ENCODE peak calls at places on chromosomes 13 and 19, in seven cellular contexts. E is uterus, F is NB4, O is heart left ventricle, Y is A549, R is adrenal gland, G is ovary. K is an unnamed sample.

GRCh38 chr13:46489586-46490023 is 63.4 kb upstream of the LRCH1 start:
- DNase-seq in E (no peak), F (no peak), O (no peak), Y (no peak), R (no peak), G (no peak), K (no peak)

GRCh38 chr19:934865-935422 is 9.1 kb downstream of the ARID3A start:
- DNase-seq in E (peak; percentile 74), F (no peak), O (peak; percentile 92), Y (no peak), R (peak; percentile 86), G (peak; percentile 91), K (peak; percentile 97)

GRCh38 chr19:43505186-43505456 is 575 bp upstream of the PHLDB3 start:
- DNase-seq in E (no peak), F (no peak), O (no peak), Y (no peak), R (no peak), G (no peak), K (no peak)

GRCh38 chr13:70568571-70568970 is 460.3 kb upstream of the KLHL1 start:
- DNase-seq in E (no peak), F (peak; percentile 56), O (no peak), Y (peak; percentile 1), R (no peak), G (no peak), K (no peak)

GRCh38 chr13:97549201-97549600 is 115.2 kb downstream of the RAP2A start:
- DNase-seq in E (no peak), F (no peak), O (no peak), Y (no peak), R (no peak), G (no peak), K (no peak)

GRCh38 chr13:24075137-24075975 is 85.2 kb upstream of the SPATA13 start:
- DNase-seq in E (no peak), F (no peak), O (no peak), Y (no peak), R (no peak), G (no peak), K (no peak)

GRCh38 chr19:33052352-33052972 is 12.2 kb downstream of the RHPN2 start:
- DNase-seq in E (peak; percentile 67), F (peak; percentile 32), O (no peak), Y (no peak), R (no peak), G (peak; percentile 25), K (peak; percentile 37)

GRCh38 chr19:14110650-14111049 is 6.9 kb downstream of the PRKACA start:
- DNase-seq in E (no peak), F (no peak), O (no peak), Y (no peak), R (no peak), G (no peak), K (no peak)

GRCh38 chr13:33112745-33113144 is 96.5 kb downstream of the KL start:
- DNase-seq in E (no peak), F (no peak), O (no peak), Y (no peak), R (no peak), G (no peak), K (no peak)

GRCh38 chr13:24680258-24680920 is at the start of gene ATP12A:
- DNase-seq in E (no peak), F (no peak), O (no peak), Y (no peak), R (no peak), G (no peak), K (peak; percentile 35)

GRCh38 chr19:2391118-2391725 is 31.2 kb downstream of the TMPRSS9 start:
- DNase-seq in E (peak; percentile 39), F (peak; percentile 78), O (peak; percentile 34), Y (peak; percentile 39), R (peak; percentile 52), G (no peak), K (peak; percentile 32)

GRCh38 chr13:106036870-106037269 is 498.6 kb downstream of the EFNB2 start:
- DNase-seq in E (no peak), F (peak; percentile 11), O (no peak), Y (no peak), R (no peak), G (no peak), K (no peak)

GRCh38 chr13:91729859-91730258 is 331.4 kb downstream of the GPC5 start:
- DNase-seq in E (no peak), F (no peak), O (no peak), Y (no peak), R (no peak), G (no peak), K (no peak)

GRCh38 chr13:27536361-27537101 is 83.8 kb downstream of the LNX2 start:
- DNase-seq in E (no peak), F (no peak), O (no peak), Y (no peak), R (no peak), G (no peak), K (no peak)

GRCh38 chr13:49657241-49657641 is 28.9 kb downstream of the ARL11 start:
- DNase-seq in E (no peak), F (no peak), O (no peak), Y (no peak), R (no peak), G (no peak), K (no peak)

GRCh38 chr19:36054119-36054732 is at the start of gene THAP8:
- DNase-seq in E (peak; percentile 100), F (peak; percentile 97), O (peak; percentile 100), Y (peak; percentile 100), R (peak; percentile 100), G (peak; percentile 100), K (peak; percentile 100)
- TF ChIP-seq POLR2A in E (peak; percentile 80), F (peak; percentile 65), O (peak; percentile 73), Y (peak; percentile 93), R (peak; percentile 84), G (peak; percentile 52), K (peak; percentile 11)

DNA sequence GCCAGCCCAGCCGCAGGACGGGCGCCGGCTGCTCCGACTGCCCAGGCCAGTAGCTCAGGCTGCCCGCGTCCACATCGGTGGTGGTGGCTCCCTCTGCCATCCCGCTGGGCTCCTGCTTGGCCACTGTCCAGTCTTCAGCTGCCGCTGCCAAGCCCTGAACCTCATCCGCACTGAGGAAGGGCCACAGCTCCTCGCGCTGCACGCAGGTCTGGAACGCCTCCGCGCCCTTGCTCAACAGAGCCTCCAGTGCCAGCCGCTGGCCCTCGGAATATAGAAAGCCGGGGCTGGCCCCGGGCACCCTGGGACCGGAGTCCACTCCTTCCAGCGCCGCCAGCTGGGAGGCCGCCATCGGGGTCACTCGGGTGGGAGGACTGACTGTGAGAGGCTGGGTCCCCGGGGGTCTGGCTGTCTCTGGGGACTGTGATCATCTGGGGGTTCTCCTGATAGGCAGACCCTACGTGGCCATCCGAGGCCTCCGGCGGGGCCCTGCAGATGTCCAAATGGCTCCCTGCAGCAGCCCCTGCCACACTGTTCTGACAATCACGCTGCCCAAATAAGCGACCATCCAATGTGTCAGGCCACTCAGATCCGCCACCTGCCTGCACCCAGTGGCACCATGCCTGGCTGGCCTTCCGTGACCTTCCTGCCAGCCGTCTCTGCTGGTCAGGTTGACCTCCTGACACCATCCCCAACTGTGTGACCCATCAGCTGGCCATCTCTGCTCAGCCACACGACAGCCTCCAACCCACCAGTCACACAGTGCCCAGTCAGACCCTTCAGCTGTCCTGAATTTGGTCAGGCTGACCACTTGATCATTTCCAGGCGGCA is 1.6 kb downstream of the FAM83E start:
- DNase-seq in E (no peak), F (no peak), O (no peak), Y (no peak), R (no peak), G (no peak), K (peak; percentile 87)
- TF ChIP-seq POLR2A in E (no peak), F (no peak), O (no peak), Y (no peak), R (no peak), G (no peak), K (no peak)

DNA sequence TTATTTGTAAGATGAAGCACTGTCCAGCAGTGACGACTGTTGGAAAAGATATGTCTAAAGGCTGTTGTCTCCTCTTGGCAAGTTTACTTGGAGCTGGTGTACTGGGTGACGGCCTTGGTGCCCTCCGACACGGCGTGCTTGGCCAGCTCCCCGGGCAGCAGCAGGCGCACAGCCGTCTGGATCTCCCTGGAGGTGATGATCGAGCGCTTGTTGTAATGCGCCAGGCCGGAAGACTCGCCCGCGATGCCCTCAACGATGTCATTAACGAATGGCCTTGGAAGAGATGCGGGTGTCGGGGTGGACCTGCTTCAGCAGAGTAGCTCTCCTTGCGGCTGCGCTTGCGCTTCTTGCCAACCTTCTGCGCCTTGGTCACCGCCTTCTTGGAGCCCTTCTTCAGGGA is 24.6 kb upstream of the ZDHHC20 start:
- DNase-seq in E (no peak), F (no peak), O (no peak), Y (no peak), R (no peak), G (no peak), K (no peak)
- TF ChIP-seq POLR2A in E (no peak), F (no peak), O (no peak), Y (no peak), R (no peak), G (no peak), K (no peak)

DNA sequence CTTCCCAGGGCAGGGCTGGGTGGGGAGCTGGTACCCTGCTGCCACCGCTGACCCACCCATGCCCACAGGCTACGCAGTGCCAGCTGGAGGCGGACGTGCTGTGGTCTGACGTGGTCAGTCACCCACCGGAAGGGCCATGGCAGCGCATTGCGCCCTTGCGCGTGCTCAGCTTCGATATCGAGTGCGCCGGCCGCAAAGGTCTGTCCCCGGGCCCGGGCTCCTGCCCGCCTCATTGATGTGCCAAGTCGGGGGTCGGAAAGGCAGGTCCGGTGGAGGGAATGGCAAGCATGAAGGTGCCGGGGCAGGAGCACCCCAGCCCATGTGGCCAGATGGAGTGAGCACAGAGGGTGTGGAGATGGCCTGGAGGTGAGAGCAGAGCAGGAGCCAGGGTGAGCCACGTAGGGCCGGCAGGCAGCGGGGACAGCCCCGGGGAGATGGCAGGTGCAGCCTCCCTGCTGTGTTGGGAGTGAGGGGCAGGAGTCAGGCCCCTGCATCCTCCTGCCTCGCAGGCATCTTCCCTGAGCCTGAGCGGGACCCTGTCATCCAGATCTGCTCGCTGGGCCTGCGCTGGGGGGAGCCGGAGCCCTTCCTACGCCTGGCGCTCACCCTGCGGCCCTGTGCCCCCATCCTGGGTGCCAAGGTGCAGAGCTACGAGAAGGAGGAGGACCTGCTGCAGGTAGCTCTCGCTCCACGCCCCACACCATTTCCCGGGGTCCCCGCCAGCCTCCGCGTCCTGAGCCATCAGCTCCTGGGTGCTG is 16.0 kb upstream of the SPIB start:
- DNase-seq in E (no peak), F (no peak), O (no peak), Y (no peak), R (no peak), G (peak; percentile 7), K (no peak)
- TF ChIP-seq POLR2A in E (no peak), F (no peak), O (no peak), Y (no peak), R (no peak), G (no peak), K (no peak)

GRCh38 chr19:10408511-10409291 is 5.4 kb upstream of the CDC37 start:
- DNase-seq in E (no peak), F (peak; percentile 97), O (no peak), Y (no peak), R (peak; percentile 66), G (no peak), K (no peak)
- TF ChIP-seq POLR2A in E (no peak), F (peak; percentile 81), O (no peak), Y (no peak), R (no peak), G (no peak), K (no peak)